ENCODE peak calls at places on chromosomes 7 and 10, in seven cellular contexts. T, O, I, U, M, E and Q are unnamed samples.

GRCh38 chr10:129677377-129677927 is 210.4 kb downstream of the MGMT start:
- DNase-seq in T (no peak), O (no peak), I (no peak), U (no peak), M (no peak), E (no peak), Q (no peak)

GRCh38 chr7:43879477-43879876 is 10.2 kb upstream of the MRPS24 start:
- DNase-seq in T (no peak), O (no peak), I (no peak), U (no peak), M (no peak), E (no peak), Q (peak)

GRCh38 chr10:33151344-33151864 is 183.1 kb downstream of the NRP1 start:
- DNase-seq in T (no peak), O (no peak), I (no peak), U (no peak), M (no peak), E (no peak), Q (no peak)

GRCh38 chr10:132575320-132576201 is 38.0 kb downstream of the INPP5A start:
- DNase-seq in T (peak), O (peak), I (no peak), U (peak), M (no peak), E (no peak), Q (peak)

GRCh38 chr10:122464158-122464510 is 2.8 kb downstream of the HTRA1 start:
- DNase-seq in T (no peak), O (no peak), I (no peak), U (no peak), M (no peak), E (no peak), Q (no peak)

GRCh38 chr7:154167807-154168206 is 115.6 kb downstream of the DPP6 start:
- DNase-seq in T (no peak), O (no peak), I (no peak), U (no peak), M (no peak), E (peak), Q (no peak)

GRCh38 chr7:102203218-102203617 is 83.5 kb upstream of the SH2B2 start:
- DNase-seq in T (no peak), O (no peak), I (no peak), U (no peak), M (no peak), E (no peak), Q (no peak)

GRCh38 chr10:114881916-114882315 is 56.1 kb upstream of the TRUB1 start:
- DNase-seq in T (no peak), O (no peak), I (no peak), U (no peak), M (no peak), E (no peak), Q (no peak)

GRCh38 chr7:102450242-102450641 is 14.4 kb downstream of the ALKBH4 start:
- DNase-seq in T (no peak), O (no peak), I (no peak), U (peak), M (no peak), E (no peak), Q (no peak)

GRCh38 chr10:73262105-73262730 is 9.8 kb upstream of the MRPS16 start:
- DNase-seq in T (no peak), O (no peak), I (no peak), U (no peak), M (no peak), E (no peak), Q (peak)

GRCh38 chr10:78533776-78534175 is 500.1 kb downstream of the RPS24 start:
- DNase-seq in T (no peak), O (no peak), I (no peak), U (no peak), M (no peak), E (no peak), Q (no peak)

GRCh38 chr10:14612873-14613569 is 161.7 kb downstream of the FAM107B start:
- DNase-seq in T (no peak), O (no peak), I (no peak), U (no peak), M (no peak), E (no peak), Q (no peak)

GRCh38 chr10:74949434-74949833 is 123.0 kb downstream of the KAT6B start:
- DNase-seq in T (no peak), O (no peak), I (no peak), U (no peak), M (no peak), E (no peak), Q (peak)

GRCh38 chr7:1664711-1665591 is 5.1 kb upstream of the ELFN1 start:
- DNase-seq in T (peak), O (peak), I (peak), U (peak), M (peak), E (peak), Q (peak)

GRCh38 chr7:106166651-106167342 is 54.7 kb upstream of the SYPL1 start:
- DNase-seq in T (no peak), O (peak), I (peak), U (peak), M (peak), E (peak), Q (peak)

GRCh38 chr7:18437086-18437485 is 58.5 kb upstream of the HDAC9 start:
- DNase-seq in T (no peak), O (no peak), I (no peak), U (no peak), M (no peak), E (no peak), Q (no peak)

GRCh38 chr7:98282727-98283126 is 1.2 kb downstream of the BRI3 start:
- DNase-seq in T (no peak), O (no peak), I (no peak), U (no peak), M (no peak), E (peak), Q (no peak)

GRCh38 chr10:51528527-51528926 is 170.9 kb downstream of the CSTF2T start:
- DNase-seq in T (no peak), O (no peak), I (no peak), U (no peak), M (no peak), E (no peak), Q (no peak)

GRCh38 chr10:124000792-124001201 is 92.6 kb downstream of the CHST15 start:
- DNase-seq in T (peak), O (no peak), I (no peak), U (peak), M (no peak), E (no peak), Q (no peak)

GRCh38 chr10:36493511-36493880 is 631.9 kb upstream of the ANKRD30A start:
- DNase-seq in T (no peak), O (no peak), I (no peak), U (no peak), M (no peak), E (no peak), Q (peak)

GRCh38 chr7:22200238-22200637 is 156.7 kb downstream of the RAPGEF5 start:
- DNase-seq in T (no peak), O (no peak), I (no peak), U (no peak), M (no peak), E (no peak), Q (no peak)

GRCh38 chr10:60427148-60427547 is 37.5 kb upstream of the ANK3 start:
- DNase-seq in T (no peak), O (no peak), I (no peak), U (no peak), M (no peak), E (no peak), Q (no peak)

GRCh38 chr7:45117582-45117981 is 6.1 kb upstream of the TBRG4 start:
- DNase-seq in T (no peak), O (no peak), I (no peak), U (no peak), M (no peak), E (no peak), Q (no peak)

GRCh38 chr10:19663344-19663743 is 152.9 kb upstream of the PLXDC2 start:
- DNase-seq in T (no peak), O (no peak), I (no peak), U (no peak), M (no peak), E (no peak), Q (no peak)

GRCh38 chr7:157980774-157981173 is 606.8 kb downstream of the PTPRN2 start:
- DNase-seq in T (no peak), O (peak), I (no peak), U (no peak), M (peak), E (no peak), Q (no peak)

GRCh38 chr7:112449353-112449752 is 907 bp upstream of the IFRD1 start:
- DNase-seq in T (no peak), O (peak), I (no peak), U (no peak), M (no peak), E (no peak), Q (no peak)

GRCh38 chr10:86846088-86846487 is 89.7 kb downstream of the BMPR1A start:
- DNase-seq in T (no peak), O (no peak), I (no peak), U (no peak), M (no peak), E (no peak), Q (no peak)

GRCh38 chr10:47334627-47335026 is 12.4 kb downstream of the GDF2 start:
- DNase-seq in T (no peak), O (no peak), I (no peak), U (no peak), M (no peak), E (no peak), Q (no peak)

GRCh38 chr7:150481207-150481920 is 30.9 kb downstream of the GIMAP8 start:
- DNase-seq in T (no peak), O (no peak), I (no peak), U (no peak), M (no peak), E (no peak), Q (no peak)

GRCh38 chr10:19946245-19946644 is 130.0 kb downstream of the PLXDC2 start:
- DNase-seq in T (no peak), O (no peak), I (no peak), U (no peak), M (no peak), E (no peak), Q (no peak)

GRCh38 chr10:4947635-4948596 is 15.3 kb upstream of the AKR1C1 start:
- DNase-seq in T (no peak), O (peak), I (peak), U (no peak), M (no peak), E (no peak), Q (peak)

GRCh38 chr10:86102446-86102845 is 264.1 kb downstream of the GRID1 start:
- DNase-seq in T (no peak), O (no peak), I (no peak), U (no peak), M (no peak), E (peak), Q (no peak)

GRCh38 chr10:124911124-124912051 is 30.5 kb upstream of the ZRANB1 start:
- DNase-seq in T (no peak), O (no peak), I (peak), U (no peak), M (no peak), E (no peak), Q (peak)

GRCh38 chr7:30254717-30255095 is 29.7 kb upstream of the ZNRF2 start:
- DNase-seq in T (no peak), O (no peak), I (no peak), U (no peak), M (no peak), E (no peak), Q (no peak)

GRCh38 chr10:79243211-79244067 is 103.8 kb upstream of the PPIF start:
- DNase-seq in T (peak), O (no peak), I (no peak), U (peak), M (peak), E (peak), Q (no peak)

GRCh38 chr7:132270517-132270916 is 305.8 kb downstream of the PLXNA4 start:
- DNase-seq in T (no peak), O (no peak), I (no peak), U (no peak), M (no peak), E (no peak), Q (peak)

GRCh38 chr7:151013728-151014497 is 10.4 kb downstream of the ATG9B start:
- DNase-seq in T (peak), O (peak), I (peak), U (peak), M (peak), E (peak), Q (peak)

GRCh38 chr7:70738486-70738885 is 393.5 kb upstream of the GALNT17 start:
- DNase-seq in T (no peak), O (no peak), I (no peak), U (no peak), M (no peak), E (no peak), Q (no peak)

GRCh38 chr7:86942995-86943394 is 116.5 kb downstream of the ELAPOR2 start:
- DNase-seq in T (no peak), O (no peak), I (no peak), U (no peak), M (no peak), E (no peak), Q (no peak)

GRCh38 chr7:94834359-94834758 is 73.0 kb upstream of the PPP1R9A start:
- DNase-seq in T (no peak), O (no peak), I (no peak), U (no peak), M (no peak), E (no peak), Q (no peak)

DNA sequence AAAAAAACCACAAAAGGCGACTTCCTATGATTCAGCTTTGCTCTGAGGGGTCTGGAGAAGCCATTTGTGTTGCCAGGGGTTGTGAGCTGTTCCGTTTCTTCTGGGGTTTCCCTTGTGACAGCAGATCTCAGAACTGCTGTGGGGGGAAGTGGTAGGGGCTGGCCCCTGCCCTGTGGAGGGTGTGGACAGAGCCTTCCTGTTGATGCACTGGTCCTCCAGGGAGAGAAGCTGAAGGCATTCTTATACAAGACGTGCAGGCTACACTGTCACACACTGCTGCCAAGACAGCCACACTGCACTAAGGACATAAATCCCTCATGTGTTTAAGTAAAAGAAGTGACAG is 17.3 kb upstream of the CSGALNACT2 start:
- DNase-seq in T (no peak), O (no peak), I (peak), U (peak), M (no peak), E (no peak), Q (no peak)
- TF ChIP-seq CTCF in T (no peak), O (no peak), I (no peak), U (no peak), M (no peak), E (no peak), Q (no peak)

DNA sequence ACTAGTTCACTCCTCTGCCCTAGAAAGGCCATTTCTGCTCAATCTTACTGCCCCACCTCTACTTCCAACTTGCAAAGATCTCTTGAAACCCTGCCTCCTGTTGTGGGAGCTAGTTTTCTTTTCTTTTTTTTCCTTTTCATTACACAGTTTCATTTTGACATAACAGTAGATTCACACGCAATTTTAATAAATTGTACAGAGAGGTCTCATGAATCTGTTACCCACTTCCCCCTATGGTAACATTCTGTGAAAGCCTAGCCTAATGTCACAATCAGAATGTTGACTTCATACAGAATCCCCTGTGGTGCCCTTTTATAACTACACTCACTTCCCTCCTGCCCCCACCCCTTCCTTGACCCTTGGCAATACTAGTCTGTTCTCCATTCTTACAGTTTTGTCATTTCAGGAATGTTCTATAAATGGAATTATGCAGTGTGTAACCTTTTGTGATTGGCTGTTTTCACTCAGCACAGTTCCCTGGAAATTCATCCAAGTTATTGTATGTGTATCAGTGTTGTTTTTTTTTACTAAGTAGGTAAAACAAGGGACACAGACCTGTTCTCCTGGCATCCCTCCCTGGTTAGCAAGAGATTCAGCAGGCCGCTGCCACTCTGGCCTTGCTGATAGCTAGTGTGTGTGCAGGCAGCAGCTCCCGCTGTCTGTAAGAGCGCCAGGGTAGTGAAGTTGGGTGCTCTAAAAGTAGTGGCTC is 21.5 kb downstream of the CHST3 start:
- DNase-seq in T (no peak), O (no peak), I (peak), U (no peak), M (no peak), E (no peak), Q (peak)
- TF ChIP-seq CTCF in T (no peak), O (no peak), I (no peak), U (no peak), M (no peak), E (no peak), Q (no peak)

DNA sequence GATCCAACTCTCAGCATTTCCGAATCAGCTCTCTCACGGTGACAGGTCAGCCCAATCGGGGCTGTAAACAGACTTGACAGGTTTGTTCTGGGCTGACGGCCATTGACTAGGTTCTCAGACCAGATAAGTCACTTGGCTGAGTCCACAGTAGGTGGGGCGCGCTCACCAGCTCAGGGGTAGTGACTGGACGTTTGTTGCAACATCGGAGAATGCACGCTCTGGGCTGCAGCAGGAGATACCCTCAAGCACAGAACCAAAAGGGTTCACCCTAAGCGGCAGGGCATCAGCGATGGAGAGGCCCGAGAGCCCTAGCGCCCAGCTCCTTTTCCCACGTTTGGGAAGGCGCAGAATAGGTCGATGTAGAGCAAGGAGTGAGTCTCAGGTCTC is 1.8 kb downstream of the KLLN start:
- DNase-seq in T (peak), O (peak), I (peak), U (peak), M (peak), E (no peak), Q (peak)
- TF ChIP-seq CTCF in T (no peak), O (no peak), I (no peak), U (no peak), M (peak), E (no peak), Q (no peak)

GRCh38 chr7:35971133-35971995 is 170.5 kb downstream of the SEPTIN7 start:
- DNase-seq in T (no peak), O (no peak), I (no peak), U (peak), M (no peak), E (peak), Q (no peak)
- TF ChIP-seq CTCF in T (no peak), O (no peak), I (no peak), U (peak), M (no peak), E (no peak), Q (no peak)

DNA sequence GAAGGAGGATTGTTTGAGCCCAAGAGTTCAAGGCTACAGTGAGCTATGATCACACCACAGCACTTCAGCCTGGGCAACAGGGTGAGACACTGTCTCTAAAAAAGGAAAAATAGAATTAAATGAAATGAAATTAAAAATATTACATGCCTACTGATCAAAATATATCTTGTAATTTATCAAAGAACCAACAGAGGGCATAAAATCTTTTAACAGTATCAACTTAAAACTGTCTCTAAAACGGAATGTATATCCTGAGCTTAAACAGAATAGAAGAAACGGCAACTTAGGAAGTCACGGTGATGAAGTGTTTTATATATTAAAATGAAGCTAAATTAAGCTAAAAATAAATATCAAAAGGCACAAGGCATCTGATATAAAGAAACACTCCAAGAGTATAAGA is 78.8 kb downstream of the MTPAP start:
- DNase-seq in T (no peak), O (no peak), I (no peak), U (no peak), M (no peak), E (no peak), Q (peak)
- TF ChIP-seq CTCF in T (peak), O (no peak), I (no peak), U (peak), M (no peak), E (peak), Q (peak)

GRCh38 chr7:7352845-7353244 is 170.5 kb downstream of the C1GALT1 start:
- DNase-seq in T (no peak), O (no peak), I (no peak), U (no peak), M (peak), E (no peak), Q (no peak)
- TF ChIP-seq CTCF in T (no peak), O (no peak), I (no peak), U (no peak), M (peak), E (no peak), Q (no peak)